ENCODE peak calls at places on chromosomes 5 and 9, in nine cellular contexts. F is HuH-7; R is cardiac fibroblast; Q is ecto neural progenitor cell; L is endothelial cell; K is activated CD4-positive, alpha-beta T cell treated with anti-CD3 and anti-CD28 coated beads, Interleukin-2, amount 50 U/mL, for 48 hours; V is stimulated activated effector memory CD8-positive, alpha-beta T cell treated with anti-CD3 and anti-CD28 coated beads, Interleukin-12 subunit alpha, Interleukin-12 subunit beta, amount 100 ng/mL, for 72 hours; Z is amygdala; J is HEK293T. E is an unnamed sample.

GRCh38 chr9:125532812-125533594 is 174.0 kb downstream of the MAPKAP1 start:
- DNase-seq in F (no peak), R (no peak), Q (no peak), L (no peak), K (no peak), V (no peak), Z (no peak), J (no peak), E (no peak)

GRCh38 chr5:178078197-178078995 is 34.9 kb upstream of the N4BP3 start:
- DNase-seq in F (no peak), R (peak; percentile 57), Q (no peak), L (no peak), K (no peak), V (no peak), Z (no peak), J (peak; percentile 4), E (no peak)

GRCh38 chr9:114266969-114267368 is 55.9 kb upstream of the ORM1 start:
- DNase-seq in F (no peak), R (peak; percentile 56), Q (no peak), L (no peak), K (no peak), V (no peak), Z (no peak), J (no peak), E (no peak)

GRCh38 chr5:139880416-139881144 is 85.0 kb downstream of the PSD2 start:
- DNase-seq in F (no peak), R (no peak), Q (no peak), L (no peak), K (no peak), V (no peak), Z (no peak), J (peak; percentile 19), E (no peak)

GRCh38 chr9:132141948-132142594 is 19.8 kb upstream of the NTNG2 start:
- DNase-seq in F (no peak), R (no peak), Q (no peak), L (no peak), K (no peak), V (no peak), Z (no peak), J (no peak), E (no peak)

GRCh38 chr5:132807163-132807838 is 5.8 kb upstream of the SOWAHA start:
- DNase-seq in F (peak; percentile 82), R (no peak), Q (peak; percentile 65), L (peak; percentile 40), K (no peak), V (no peak), Z (peak; percentile 62), J (peak; percentile 39), E (no peak)

GRCh38 chr9:87119328-87119881 is 172.1 kb upstream of the GAS1 start:
- DNase-seq in F (no peak), R (peak; percentile 96), Q (no peak), L (no peak), K (no peak), V (no peak), Z (no peak), J (no peak), E (no peak)

GRCh38 chr9:351916-352315 is 137.3 kb downstream of the DOCK8 start:
- DNase-seq in F (no peak), R (no peak), Q (no peak), L (no peak), K (no peak), V (no peak), Z (no peak), J (no peak), E (no peak)

GRCh38 chr5:175548899-175549311 is 70.5 kb downstream of the SFXN1 start:
- DNase-seq in F (no peak), R (no peak), Q (peak; percentile 44), L (no peak), K (no peak), V (no peak), Z (no peak), J (no peak), E (no peak)